ENCODE peak calls at places on chromosomes 1 and 21, in nine cellular contexts. K is sigmoid colon, D is heart left ventricle, V is lower lobe of right lung, R is foreskin keratinocyte, Z is adrenal gland, Y is psoas muscle, S is tibial artery, J is Karpas-422. F is an unnamed sample. For H3K4me1, the result is how much of the 10 kb centered on the place peaks cover.

GRCh38 chr21:15247613-15248012 is 182.8 kb upstream of the NRIP1 start:
- DNase-seq in K (no peak), D (no peak), V (no peak), R (no peak), Z (no peak), Y (no peak), S (no peak), J (no peak), F (no peak)

GRCh38 chr1:14884619-14885175 is 268.9 kb upstream of the TMEM51 start:
- DNase-seq in K (no peak), D (no peak), V (no peak), R (no peak), Z (no peak), Y (no peak), S (no peak), J (no peak), F (no peak)

GRCh38 chr1:160124709-160125478 is 9.3 kb downstream of the ATP1A2 start:
- DNase-seq in K (no peak), D (peak), V (no peak), R (peak), Z (peak), Y (peak), S (no peak), J (no peak), F (no peak)

GRCh38 chr1:228464487-228464983 is 22.6 kb upstream of the RNF187 start:
- DNase-seq in K (peak), D (peak), V (peak), R (peak), Z (peak), Y (peak), S (peak), J (no peak), F (peak)

GRCh38 chr1:205082431-205082830 is 1.8 kb downstream of the TMEM81 start:
- DNase-seq in K (no peak), D (no peak), V (no peak), R (no peak), Z (no peak), Y (no peak), S (no peak), J (peak), F (no peak)

GRCh38 chr21:46265736-46266525 is 19.5 kb downstream of the MCM3AP start:
- DNase-seq in K (no peak), D (no peak), V (no peak), R (no peak), Z (no peak), Y (no peak), S (no peak), J (no peak), F (no peak)

GRCh38 chr1:215710340-215710971 is 143.4 kb downstream of the KCTD3 start:
- DNase-seq in K (no peak), D (no peak), V (no peak), R (peak), Z (no peak), Y (no peak), S (no peak), J (peak), F (no peak)

GRCh38 chr1:154512760-154513159 is 10.5 kb upstream of the SHE start:
- DNase-seq in K (no peak), D (no peak), V (no peak), R (no peak), Z (no peak), Y (no peak), S (no peak), J (no peak), F (no peak)

GRCh38 chr1:164093543-164093942 is 465.4 kb upstream of the PBX1 start:
- DNase-seq in K (no peak), D (no peak), V (no peak), R (no peak), Z (no peak), Y (no peak), S (no peak), J (no peak), F (no peak)

GRCh38 chr1:95207223-95207935 is 26.6 kb upstream of the RWDD3 start:
- DNase-seq in K (no peak), D (peak), V (no peak), R (no peak), Z (no peak), Y (no peak), S (no peak), J (no peak), F (no peak)

GRCh38 chr1:56526571-56527174 is 52.7 kb downstream of the PLPP3 start:
- DNase-seq in K (no peak), D (no peak), V (no peak), R (no peak), Z (no peak), Y (no peak), S (no peak), J (peak), F (no peak)

GRCh38 chr1:65772607-65773006 is 20.1 kb upstream of the PDE4B start:
- DNase-seq in K (no peak), D (no peak), V (no peak), R (no peak), Z (no peak), Y (no peak), S (no peak), J (no peak), F (no peak)

GRCh38 chr21:39048064-39048463 is 135.2 kb downstream of the PSMG1 start:
- DNase-seq in K (peak), D (peak), V (peak), R (peak), Z (no peak), Y (no peak), S (no peak), J (peak), F (no peak)

GRCh38 chr1:239952348-239953307 is 139.1 kb upstream of the FMN2 start:
- DNase-seq in K (no peak), D (no peak), V (no peak), R (no peak), Z (no peak), Y (no peak), S (no peak), J (peak), F (peak)

GRCh38 chr1:40315795-40316594 is 1.1 kb downstream of the COL9A2 start:
- DNase-seq in K (no peak), D (no peak), V (no peak), R (peak), Z (no peak), Y (no peak), S (no peak), J (peak), F (no peak)

GRCh38 chr21:41585199-41585994 is 77.4 kb upstream of the TMPRSS2 start:
- DNase-seq in K (no peak), D (no peak), V (no peak), R (no peak), Z (no peak), Y (no peak), S (no peak), J (no peak), F (no peak)

GRCh38 chr1:162694911-162695310 is 62.6 kb downstream of the DDR2 start:
- DNase-seq in K (no peak), D (no peak), V (no peak), R (no peak), Z (no peak), Y (no peak), S (no peak), J (no peak), F (no peak)
- H3K4me1 ChIP-seq in K (half or more), D (under half), V (under half), R (under half), Z (half or more), Y (under half), S (under half), J (under half), F (under half)

GRCh38 chr1:27360159-27361043 is 6.4 kb downstream of the MAP3K6 start:
- DNase-seq in K (no peak), D (no peak), V (peak), R (no peak), Z (no peak), Y (no peak), S (no peak), J (no peak), F (no peak)
- H3K4me1 ChIP-seq in K (under half), D (under half), V (under half), R (under half), Z (under half), Y (under half), S (under half), J (under half), F (under half)

GRCh38 chr1:27570383-27570755 is 33.6 kb downstream of the AHDC1 start:
- DNase-seq in K (peak), D (no peak), V (no peak), R (no peak), Z (no peak), Y (peak), S (no peak), J (no peak), F (no peak)

GRCh38 chr1:27572019-27572678 is 31.8 kb downstream of the AHDC1 start:
- DNase-seq in K (peak), D (no peak), V (no peak), R (no peak), Z (no peak), Y (peak), S (peak), J (no peak), F (no peak)

GRCh38 chr1:27569506-27570382 is 34.2 kb downstream of the AHDC1 start:
- DNase-seq in K (peak), D (no peak), V (no peak), R (no peak), Z (peak), Y (no peak), S (no peak), J (no peak), F (no peak)

GRCh38 chr1:27571439-27572018 is 32.4 kb downstream of the AHDC1 start:
- DNase-seq in K (peak), D (no peak), V (no peak), R (no peak), Z (peak), Y (no peak), S (no peak), J (no peak), F (no peak)

GRCh38 chr1:27570823-27571222 is 33.1 kb downstream of the AHDC1 start:
- DNase-seq in K (no peak), D (no peak), V (no peak), R (no peak), Z (no peak), Y (no peak), S (no peak), J (no peak), F (no peak)
- H3K4me1 ChIP-seq in K (half or more), D (half or more), V (half or more), R (under half), Z (half or more), Y (half or more), S (half or more), J (under half), F (under half)

GRCh38 chr21:17789085-17789484 is 30.1 kb downstream of the C21orf91 start:
- DNase-seq in K (no peak), D (no peak), V (no peak), R (no peak), Z (no peak), Y (no peak), S (no peak), J (no peak), F (no peak)
- H3K4me1 ChIP-seq in K (under half), D (under half), V (under half), R (under half), Z (under half), Y (under half), S (under half), J (half or more), F (under half)

GRCh38 chr1:192706936-192707335 is 71.0 kb downstream of the RGS13 start:
- DNase-seq in K (no peak), D (no peak), V (no peak), R (no peak), Z (no peak), Y (no peak), S (no peak), J (no peak), F (no peak)
- H3K4me1 ChIP-seq in K (under half), D (under half), V (under half), R (under half), Z (under half), Y (under half), S (under half), J (under half), F (under half)

GRCh38 chr1:58816072-58816746 is 32.4 kb upstream of the JUN start:
- DNase-seq in K (peak), D (peak), V (peak), R (peak), Z (peak), Y (peak), S (peak), J (peak), F (peak)

GRCh38 chr1:58814251-58815068 is 30.6 kb upstream of the JUN start:
- DNase-seq in K (peak), D (peak), V (peak), R (no peak), Z (peak), Y (peak), S (peak), J (no peak), F (peak)

GRCh38 chr1:58816747-58817221 is 32.9 kb upstream of the JUN start:
- DNase-seq in K (no peak), D (no peak), V (no peak), R (no peak), Z (no peak), Y (no peak), S (no peak), J (no peak), F (no peak)

GRCh38 chr1:58815069-58815679 is 31.3 kb upstream of the JUN start:
- DNase-seq in K (peak), D (peak), V (peak), R (peak), Z (peak), Y (peak), S (peak), J (peak), F (peak)

DNA sequence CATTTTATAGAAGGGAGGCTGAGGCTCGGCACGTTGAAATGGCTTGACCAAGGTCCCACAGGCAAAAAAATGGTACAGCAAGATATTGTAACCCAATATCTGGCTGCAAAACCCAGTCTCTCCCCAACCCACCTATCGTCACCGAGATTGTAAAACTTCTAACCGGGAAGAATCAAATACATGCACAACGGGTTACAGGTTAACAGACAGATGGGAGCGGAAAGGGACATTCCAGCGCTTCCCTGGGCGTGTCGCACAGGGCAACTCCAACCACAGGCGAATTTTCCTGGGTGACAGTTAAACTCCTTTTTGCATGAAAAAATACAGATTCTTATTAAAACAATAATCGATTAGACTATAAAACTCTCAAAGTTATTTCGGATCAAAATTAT is 31.8 kb upstream of the JUN start:
- DNase-seq in K (no peak), D (no peak), V (no peak), R (peak), Z (peak), Y (no peak), S (no peak), J (peak), F (peak)
- H3K4me1 ChIP-seq in K (under half), D (under half), V (half or more), R (half or more), Z (under half), Y (under half), S (under half), J (under half), F (under half)

GRCh38 chr1:156490401-156491032 is 10.1 kb downstream of the MEF2D start:
- DNase-seq in K (no peak), D (peak), V (no peak), R (no peak), Z (peak), Y (peak), S (no peak), J (peak), F (no peak)

GRCh38 chr1:156489166-156489934 is 11.2 kb downstream of the MEF2D start:
- DNase-seq in K (peak), D (peak), V (no peak), R (no peak), Z (peak), Y (peak), S (no peak), J (peak), F (no peak)

GRCh38 chr1:156489935-156490293 is 10.7 kb downstream of the MEF2D start:
- DNase-seq in K (no peak), D (no peak), V (no peak), R (no peak), Z (no peak), Y (no peak), S (no peak), J (peak), F (no peak)

GRCh38 chr1:156487862-156488261 is 12.7 kb downstream of the MEF2D start:
- DNase-seq in K (no peak), D (no peak), V (no peak), R (no peak), Z (no peak), Y (no peak), S (no peak), J (no peak), F (no peak)

GRCh38 chr1:156488566-156489165 is 11.9 kb downstream of the MEF2D start:
- DNase-seq in K (no peak), D (no peak), V (no peak), R (no peak), Z (no peak), Y (no peak), S (no peak), J (no peak), F (no peak)
- H3K4me1 ChIP-seq in K (half or more), D (half or more), V (half or more), R (under half), Z (half or more), Y (half or more), S (half or more), J (half or more), F (under half)

GRCh38 chr1:32361674-32362473 is 411 bp downstream of the FAM229A start:
- DNase-seq in K (peak), D (peak), V (peak), R (peak), Z (peak), Y (peak), S (peak), J (no peak), F (peak)

GRCh38 chr1:32364836-32365235 is 2.5 kb downstream of the TSSK3 start:
- DNase-seq in K (no peak), D (no peak), V (no peak), R (no peak), Z (no peak), Y (no peak), S (no peak), J (no peak), F (no peak)

GRCh38 chr1:32365445-32365844 is 3.1 kb downstream of the TSSK3 start:
- DNase-seq in K (no peak), D (no peak), V (no peak), R (no peak), Z (no peak), Y (no peak), S (no peak), J (no peak), F (no peak)

GRCh38 chr1:32362474-32363313 is at the start of the genes FAM229A and TSSK3:
- DNase-seq in K (no peak), D (no peak), V (no peak), R (no peak), Z (no peak), Y (no peak), S (no peak), J (no peak), F (no peak)

GRCh38 chr1:32363713-32364112 is 1.4 kb downstream of the TSSK3 start:
- DNase-seq in K (no peak), D (no peak), V (no peak), R (no peak), Z (no peak), Y (peak), S (no peak), J (no peak), F (peak)
- H3K4me1 ChIP-seq in K (under half), D (under half), V (under half), R (under half), Z (under half), Y (under half), S (under half), J (under half), F (under half)

DNA sequence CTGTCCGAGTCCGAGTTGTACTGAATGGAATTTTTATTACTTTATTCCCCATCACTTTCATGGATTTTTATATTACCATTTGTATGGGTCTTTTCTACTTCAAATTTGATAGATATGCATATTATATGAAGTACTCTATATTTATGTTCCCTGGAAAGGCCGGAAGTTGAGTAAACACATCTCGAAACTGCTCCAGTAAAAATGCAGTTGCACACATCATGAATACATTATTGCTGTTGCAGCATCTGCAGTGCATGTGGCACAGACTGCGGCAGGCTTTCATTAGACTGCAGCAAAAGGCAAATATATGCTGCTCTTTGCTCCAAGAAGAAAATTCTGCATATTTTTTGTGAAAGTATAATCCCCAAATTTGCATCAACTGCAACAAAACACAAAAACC is 48.7 kb upstream of the LRRC7 start:
- DNase-seq in K (no peak), D (no peak), V (no peak), R (no peak), Z (no peak), Y (no peak), S (no peak), J (no peak), F (no peak)
- H3K4me1 ChIP-seq in K (under half), D (under half), V (under half), R (under half), Z (under half), Y (under half), S (under half), J (under half), F (under half)